ENCODE peak calls at places on chromosomes 2 and 18, in five cellular contexts. J, Z, R, O and F are unnamed samples.

GRCh38 chr2:85769236-85769986 is 15.6 kb downstream of the ATOH8 start:
- DNase-seq in J (no peak), Z (no peak), R (peak), O (no peak), F (no peak)

GRCh38 chr2:145769053-145769716 is 1249.3 kb upstream of the ZEB2 start:
- DNase-seq in J (no peak), Z (no peak), R (no peak), O (no peak), F (no peak)

GRCh38 chr2:113103958-113104627 is 23.3 kb upstream of the IL1RN start:
- DNase-seq in J (no peak), Z (no peak), R (no peak), O (no peak), F (no peak)

GRCh38 chr18:76619342-76620315 is 124.6 kb upstream of the ZNF516 start:
- DNase-seq in J (no peak), Z (peak), R (peak), O (peak), F (no peak)

GRCh38 chr18:67385455-67385854 is 131.1 kb downstream of the DSEL start:
- DNase-seq in J (no peak), Z (peak), R (no peak), O (no peak), F (no peak)

GRCh38 chr2:225841314-225841713 is 441.8 kb downstream of the NYAP2 start:
- DNase-seq in J (no peak), Z (peak), R (no peak), O (no peak), F (no peak)

GRCh38 chr2:240215676-240216051 is 75.2 kb upstream of the OTOS start:
- DNase-seq in J (no peak), Z (no peak), R (no peak), O (peak), F (no peak)

GRCh38 chr2:196750977-196751631 is 48.4 kb downstream of the GTF3C3 start:
- DNase-seq in J (peak), Z (peak), R (peak), O (peak), F (peak)

GRCh38 chr2:98734157-98734556 is 3.2 kb upstream of the MGAT4A start:
- DNase-seq in J (no peak), Z (no peak), R (no peak), O (no peak), F (no peak)

GRCh38 chr2:100957971-100958653 is 44.0 kb upstream of the RPL31 start:
- DNase-seq in J (no peak), Z (peak), R (peak), O (peak), F (no peak)
- H3K27ac ChIP-seq in J (no peak), Z (no peak), R (peak), O (peak), F (no peak)

DNA sequence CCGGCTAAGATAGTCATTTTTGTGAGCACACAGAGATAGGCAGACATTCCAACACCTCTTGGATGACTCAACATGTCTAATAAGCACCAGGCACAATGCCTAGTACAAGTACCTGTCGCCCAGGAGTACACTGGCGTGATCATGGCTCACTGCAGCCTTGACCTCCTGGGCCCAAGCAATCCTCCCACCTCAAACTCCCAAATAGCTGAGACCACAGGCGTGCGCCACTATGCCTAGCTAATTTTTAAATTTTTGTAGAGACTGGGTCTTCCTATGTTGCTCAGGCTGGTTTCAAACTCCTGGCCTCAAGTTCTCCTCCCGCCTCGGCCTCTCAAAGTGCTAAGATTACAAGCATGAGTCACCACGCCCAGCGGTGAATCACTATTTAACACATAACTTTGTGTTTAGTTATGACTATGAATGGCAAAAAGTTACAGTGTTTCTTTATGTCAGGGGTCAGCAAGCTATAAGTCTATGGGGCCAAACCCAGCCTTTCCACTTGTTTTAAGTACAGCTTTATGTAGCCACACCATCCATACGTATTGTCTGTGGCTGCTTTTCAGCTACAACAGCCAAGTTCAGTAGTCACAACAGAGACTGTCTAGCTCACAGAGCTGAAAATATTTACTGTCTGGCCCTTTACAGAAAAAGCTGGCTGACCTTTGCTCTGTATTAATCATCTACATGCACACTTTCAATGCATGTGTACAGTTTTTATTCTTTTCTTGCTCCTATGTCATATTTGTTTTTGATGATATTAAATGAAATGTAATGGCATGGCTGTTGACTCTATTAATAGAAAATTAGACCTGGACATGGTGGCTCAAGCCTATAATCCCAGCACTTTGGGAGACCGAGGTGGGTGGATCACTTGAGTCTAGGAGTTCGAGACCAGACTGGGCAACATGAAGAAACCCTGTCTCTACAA is 18.7 kb downstream of the ORC2 start:
- DNase-seq in J (peak), Z (peak), R (no peak), O (no peak), F (no peak)
- H3K27ac ChIP-seq in J (no peak), Z (peak), R (no peak), O (no peak), F (no peak)

GRCh38 chr2:230131366-230131765 is 62.6 kb upstream of the SLC16A14 start:
- DNase-seq in J (no peak), Z (no peak), R (no peak), O (no peak), F (no peak)
- H3K27ac ChIP-seq in J (no peak), Z (peak), R (peak), O (peak), F (no peak)

DNA sequence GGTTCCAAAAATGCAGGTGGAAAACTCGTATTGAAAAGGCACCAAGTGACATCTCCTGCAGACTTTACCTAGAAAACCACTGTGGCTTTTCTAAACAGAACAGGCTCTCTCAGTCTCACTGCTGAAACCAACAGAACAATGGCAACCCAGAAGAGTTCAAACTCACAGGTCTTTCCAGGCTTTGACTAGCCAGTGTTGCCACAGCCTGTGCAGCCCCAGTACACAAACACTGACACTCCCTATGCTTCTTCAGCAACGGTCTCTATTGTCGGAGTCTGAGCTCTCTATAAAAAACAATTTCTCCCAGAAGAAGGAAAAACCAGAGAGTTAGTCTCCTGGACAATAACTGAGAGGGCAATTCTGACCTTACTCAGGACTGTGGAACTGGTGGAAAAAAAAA is 87.8 kb upstream of the RNU4ATAC start:
- DNase-seq in J (no peak), Z (no peak), R (no peak), O (no peak), F (no peak)
- H3K27ac ChIP-seq in J (no peak), Z (no peak), R (no peak), O (no peak), F (no peak)

DNA sequence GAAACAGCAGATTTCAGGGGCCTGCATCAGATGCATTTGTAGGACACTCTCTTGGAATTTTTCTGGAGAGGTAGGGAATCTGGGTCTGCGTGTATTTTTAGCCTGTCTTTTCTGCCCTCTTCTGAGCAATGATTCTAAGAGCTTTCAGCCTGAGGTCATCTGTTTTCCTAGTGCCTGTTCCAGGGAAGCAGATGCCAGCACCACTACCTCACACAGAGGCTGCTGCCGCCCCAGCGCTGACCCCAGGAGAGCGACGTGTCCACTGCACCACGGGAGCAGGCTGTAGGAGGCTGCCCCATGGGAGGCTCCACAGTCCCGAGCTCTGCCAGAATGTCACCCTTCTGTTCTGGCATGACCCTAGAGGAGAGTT is 316.5 kb downstream of the CYP26B1 start:
- DNase-seq in J (no peak), Z (peak), R (peak), O (no peak), F (no peak)
- H3K27ac ChIP-seq in J (no peak), Z (peak), R (peak), O (peak), F (no peak)

GRCh38 chr18:9536354-9537152 is 61.2 kb downstream of the RALBP1 start:
- DNase-seq in J (no peak), Z (no peak), R (no peak), O (no peak), F (no peak)
- H3K27ac ChIP-seq in J (no peak), Z (peak), R (no peak), O (peak), F (no peak)